ENCODE peak calls at places on chromosomes 11 and 22, in five cellular contexts. One of them, this sample, is unnamed.

GRCh38 chr11:87463486-87464102 is 425.9 kb downstream of the TMEM135 start:
- DNase-seq in CD4-positive, CD25-positive, alpha-beta regulatory T cell: no peak
- DNase-seq in skeletal muscle cell: no peak
- DNase-seq in stomach: no peak
- DNase-seq in HepG2: peak
- DNase-seq in this sample: no peak

GRCh38 chr11:61967177-61967923 is at the start of gene FTH1:
- DNase-seq in CD4-positive, CD25-positive, alpha-beta regulatory T cell: peak
- DNase-seq in skeletal muscle cell: peak
- DNase-seq in stomach: peak
- DNase-seq in HepG2: peak
- DNase-seq in this sample: peak

GRCh38 chr11:92758216-92758615 is 211.2 kb upstream of the MTNR1B start:
- DNase-seq in CD4-positive, CD25-positive, alpha-beta regulatory T cell: no peak
- DNase-seq in skeletal muscle cell: no peak
- DNase-seq in stomach: no peak
- DNase-seq in HepG2: no peak
- DNase-seq in this sample: no peak

GRCh38 chr11:14644396-14645246 is 1.0 kb downstream of the PDE3B start:
- DNase-seq in CD4-positive, CD25-positive, alpha-beta regulatory T cell: no peak
- DNase-seq in skeletal muscle cell: no peak
- DNase-seq in stomach: peak
- DNase-seq in HepG2: peak
- DNase-seq in this sample: no peak

GRCh38 chr11:1556278-1557167 is 15.5 kb downstream of the DUSP8 start:
- DNase-seq in CD4-positive, CD25-positive, alpha-beta regulatory T cell: no peak
- DNase-seq in skeletal muscle cell: no peak
- DNase-seq in stomach: no peak
- DNase-seq in HepG2: no peak
- DNase-seq in this sample: no peak

GRCh38 chr11:7967826-7968225 is 2.6 kb upstream of the NLRP10 start:
- DNase-seq in CD4-positive, CD25-positive, alpha-beta regulatory T cell: no peak
- DNase-seq in skeletal muscle cell: no peak
- DNase-seq in stomach: no peak
- DNase-seq in HepG2: no peak
- DNase-seq in this sample: no peak

GRCh38 chr22:25159028-25159427 is 40.6 kb upstream of the CRYBB3 start:
- DNase-seq in CD4-positive, CD25-positive, alpha-beta regulatory T cell: no peak
- DNase-seq in skeletal muscle cell: peak
- DNase-seq in stomach: no peak
- DNase-seq in HepG2: no peak
- DNase-seq in this sample: no peak

GRCh38 chr11:45162064-45162375 is 15.6 kb downstream of the PRDM11 start:
- DNase-seq in CD4-positive, CD25-positive, alpha-beta regulatory T cell: no peak
- DNase-seq in skeletal muscle cell: no peak
- DNase-seq in stomach: no peak
- DNase-seq in HepG2: no peak
- DNase-seq in this sample: no peak

GRCh38 chr11:105903113-105903512 is 118.9 kb downstream of the MSANTD4 start:
- DNase-seq in CD4-positive, CD25-positive, alpha-beta regulatory T cell: no peak
- DNase-seq in skeletal muscle cell: no peak
- DNase-seq in stomach: no peak
- DNase-seq in HepG2: no peak
- DNase-seq in this sample: no peak

GRCh38 chr22:39868741-39869140 is 24.8 kb downstream of the ENTHD1 start:
- DNase-seq in CD4-positive, CD25-positive, alpha-beta regulatory T cell: no peak
- DNase-seq in skeletal muscle cell: no peak
- DNase-seq in stomach: no peak
- DNase-seq in HepG2: no peak
- DNase-seq in this sample: no peak

GRCh38 chr22:30327864-30328345 is 1.2 kb upstream of the TBC1D10A start:
- DNase-seq in CD4-positive, CD25-positive, alpha-beta regulatory T cell: no peak
- DNase-seq in skeletal muscle cell: no peak
- DNase-seq in stomach: no peak
- DNase-seq in HepG2: peak
- DNase-seq in this sample: no peak

GRCh38 chr22:29004647-29005371 is 56.8 kb downstream of the C22orf31 start:
- DNase-seq in CD4-positive, CD25-positive, alpha-beta regulatory T cell: no peak
- DNase-seq in skeletal muscle cell: no peak
- DNase-seq in stomach: peak
- DNase-seq in HepG2: peak
- DNase-seq in this sample: no peak

GRCh38 chr11:14290422-14290821 is 68.6 kb downstream of the RRAS2 start:
- DNase-seq in CD4-positive, CD25-positive, alpha-beta regulatory T cell: no peak
- DNase-seq in skeletal muscle cell: no peak
- DNase-seq in stomach: no peak
- DNase-seq in HepG2: no peak
- DNase-seq in this sample: no peak

GRCh38 chr11:18540207-18541009 is 13.7 kb upstream of the TSG101 start:
- DNase-seq in CD4-positive, CD25-positive, alpha-beta regulatory T cell: peak
- DNase-seq in skeletal muscle cell: no peak
- DNase-seq in stomach: no peak
- DNase-seq in HepG2: peak
- DNase-seq in this sample: no peak

GRCh38 chr11:81255905-81256304 is 1477.8 kb downstream of the FAM181B start:
- DNase-seq in CD4-positive, CD25-positive, alpha-beta regulatory T cell: no peak
- DNase-seq in skeletal muscle cell: no peak
- DNase-seq in stomach: no peak
- DNase-seq in HepG2: no peak
- DNase-seq in this sample: no peak

GRCh38 chr11:6402561-6402981 is 12.3 kb downstream of the SMPD1 start:
- DNase-seq in CD4-positive, CD25-positive, alpha-beta regulatory T cell: peak
- DNase-seq in skeletal muscle cell: no peak
- DNase-seq in stomach: no peak
- DNase-seq in HepG2: no peak
- DNase-seq in this sample: no peak

GRCh38 chr11:41301023-41301422 is 158.4 kb downstream of the LRRC4C start:
- DNase-seq in CD4-positive, CD25-positive, alpha-beta regulatory T cell: no peak
- DNase-seq in skeletal muscle cell: no peak
- DNase-seq in stomach: no peak
- DNase-seq in HepG2: no peak
- DNase-seq in this sample: no peak

GRCh38 chr11:50174189-50174588 is 141.5 kb downstream of the OR4C45 start:
- DNase-seq in CD4-positive, CD25-positive, alpha-beta regulatory T cell: no peak
- DNase-seq in skeletal muscle cell: peak
- DNase-seq in stomach: no peak
- DNase-seq in HepG2: no peak
- DNase-seq in this sample: no peak

GRCh38 chr11:2987881-2988280 is 4.2 kb downstream of the NAP1L4 start:
- DNase-seq in CD4-positive, CD25-positive, alpha-beta regulatory T cell: no peak
- DNase-seq in skeletal muscle cell: no peak
- DNase-seq in stomach: no peak
- DNase-seq in HepG2: no peak
- DNase-seq in this sample: no peak

GRCh38 chr11:118623291-118623655 is 15.9 kb downstream of the PHLDB1 start:
- DNase-seq in CD4-positive, CD25-positive, alpha-beta regulatory T cell: no peak
- DNase-seq in skeletal muscle cell: no peak
- DNase-seq in stomach: no peak
- DNase-seq in HepG2: peak
- DNase-seq in this sample: no peak

GRCh38 chr22:28310299-28310698 is 369.3 kb downstream of the TTC28 start:
- DNase-seq in CD4-positive, CD25-positive, alpha-beta regulatory T cell: no peak
- DNase-seq in skeletal muscle cell: no peak
- DNase-seq in stomach: no peak
- DNase-seq in HepG2: peak
- DNase-seq in this sample: no peak

GRCh38 chr11:69638941-69639681 is 1.8 kb upstream of the CCND1 start:
- DNase-seq in CD4-positive, CD25-positive, alpha-beta regulatory T cell: no peak
- DNase-seq in skeletal muscle cell: peak
- DNase-seq in stomach: peak
- DNase-seq in HepG2: peak
- DNase-seq in this sample: peak

GRCh38 chr22:37781434-37782059 is 26.2 kb upstream of the GCAT start:
- DNase-seq in CD4-positive, CD25-positive, alpha-beta regulatory T cell: no peak
- DNase-seq in skeletal muscle cell: no peak
- DNase-seq in stomach: no peak
- DNase-seq in HepG2: peak
- DNase-seq in this sample: no peak

GRCh38 chr11:35045219-35045819 is 93.7 kb upstream of the CD44 start:
- DNase-seq in CD4-positive, CD25-positive, alpha-beta regulatory T cell: peak
- DNase-seq in skeletal muscle cell: no peak
- DNase-seq in stomach: no peak
- DNase-seq in HepG2: peak
- DNase-seq in this sample: no peak

GRCh38 chr22:29700949-29701927 is 18.6 kb upstream of the CABP7 start:
- DNase-seq in CD4-positive, CD25-positive, alpha-beta regulatory T cell: peak
- DNase-seq in skeletal muscle cell: no peak
- DNase-seq in stomach: no peak
- DNase-seq in HepG2: peak
- DNase-seq in this sample: no peak

GRCh38 chr11:6387811-6388599 is 2.3 kb upstream of the SMPD1 start:
- DNase-seq in CD4-positive, CD25-positive, alpha-beta regulatory T cell: no peak
- DNase-seq in skeletal muscle cell: no peak
- DNase-seq in stomach: no peak
- DNase-seq in HepG2: peak
- DNase-seq in this sample: no peak

GRCh38 chr11:11262171-11262920 is 90.7 kb downstream of the CSNK2A3 start:
- DNase-seq in CD4-positive, CD25-positive, alpha-beta regulatory T cell: no peak
- DNase-seq in skeletal muscle cell: no peak
- DNase-seq in stomach: no peak
- DNase-seq in HepG2: no peak
- DNase-seq in this sample: no peak

GRCh38 chr11:124670732-124671131 is 2.8 kb downstream of the SIAE start:
- DNase-seq in CD4-positive, CD25-positive, alpha-beta regulatory T cell: peak
- DNase-seq in skeletal muscle cell: no peak
- DNase-seq in stomach: no peak
- DNase-seq in HepG2: no peak
- DNase-seq in this sample: no peak

GRCh38 chr11:45930031-45930794 is 7.8 kb downstream of the LARGE2 start:
- DNase-seq in CD4-positive, CD25-positive, alpha-beta regulatory T cell: peak
- DNase-seq in skeletal muscle cell: no peak
- DNase-seq in stomach: peak
- DNase-seq in HepG2: no peak
- DNase-seq in this sample: no peak

GRCh38 chr11:32071811-32072210 is 19.1 kb upstream of the RCN1 start:
- DNase-seq in CD4-positive, CD25-positive, alpha-beta regulatory T cell: no peak
- DNase-seq in skeletal muscle cell: peak
- DNase-seq in stomach: no peak
- DNase-seq in HepG2: peak
- DNase-seq in this sample: peak

GRCh38 chr22:38311331-38311635 is 6.0 kb downstream of the CSNK1E start:
- DNase-seq in CD4-positive, CD25-positive, alpha-beta regulatory T cell: no peak
- DNase-seq in skeletal muscle cell: no peak
- DNase-seq in stomach: no peak
- DNase-seq in HepG2: no peak
- DNase-seq in this sample: no peak

GRCh38 chr11:76578655-76579046 is 91.9 kb downstream of the LRRC32 start:
- DNase-seq in CD4-positive, CD25-positive, alpha-beta regulatory T cell: no peak
- DNase-seq in skeletal muscle cell: no peak
- DNase-seq in stomach: no peak
- DNase-seq in HepG2: no peak
- DNase-seq in this sample: no peak

DNA sequence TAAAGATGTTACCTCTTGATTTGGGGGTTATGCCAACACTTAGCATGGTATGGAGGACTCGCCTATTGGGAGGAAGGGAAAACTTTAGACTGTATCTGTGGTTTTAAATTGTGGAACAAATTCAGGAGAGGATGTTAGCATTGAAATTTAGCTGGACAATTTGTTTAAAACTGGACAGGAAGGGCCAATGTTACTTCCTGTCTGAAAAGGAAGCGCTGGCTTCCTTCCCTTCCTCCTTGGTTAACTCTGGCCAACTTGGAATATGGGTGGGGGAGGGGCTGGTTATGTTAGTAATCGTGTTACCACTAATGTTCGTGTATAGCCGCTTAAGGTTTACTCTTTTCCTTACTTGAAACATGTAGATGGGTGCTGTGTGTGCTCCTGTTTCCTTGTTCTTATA is 13.9 kb downstream of the CTNND1 start:
- DNase-seq in CD4-positive, CD25-positive, alpha-beta regulatory T cell: no peak
- DNase-seq in skeletal muscle cell: no peak
- DNase-seq in stomach: no peak
- DNase-seq in HepG2: no peak
- DNase-seq in this sample: no peak
- H3K4me3 ChIP-seq in CD4-positive, CD25-positive, alpha-beta regulatory T cell: no peak
- H3K4me3 ChIP-seq in skeletal muscle cell: peak
- H3K4me3 ChIP-seq in stomach: no peak
- H3K4me3 ChIP-seq in HepG2: no peak
- H3K4me3 ChIP-seq in this sample: no peak

DNA sequence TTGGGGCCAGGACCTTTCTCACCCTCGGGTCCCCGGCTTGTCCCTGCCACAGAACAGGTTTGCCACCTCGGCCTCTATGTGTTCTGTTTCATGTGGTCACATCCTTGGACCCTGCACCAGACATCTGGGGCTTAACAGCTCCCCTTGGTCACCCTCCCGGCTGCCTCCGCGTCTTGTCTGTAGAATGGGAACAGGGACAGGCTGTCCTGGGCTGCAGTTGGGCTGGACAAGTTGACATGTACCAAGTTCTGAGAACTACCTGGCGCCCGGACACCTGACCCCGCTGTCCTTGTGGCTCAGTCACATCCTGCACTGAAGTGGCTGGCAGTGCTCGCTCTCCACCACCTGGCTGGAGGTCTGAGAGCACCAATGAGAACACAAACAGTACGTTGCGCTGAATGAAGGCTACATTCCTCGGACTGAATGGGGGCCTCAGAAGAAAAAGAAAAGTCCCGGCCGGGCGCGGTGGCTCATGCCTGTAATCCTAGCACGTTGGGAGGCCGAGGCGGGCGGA is 2.8 kb upstream of the PLXNB2 start:
- DNase-seq in CD4-positive, CD25-positive, alpha-beta regulatory T cell: no peak
- DNase-seq in skeletal muscle cell: no peak
- DNase-seq in stomach: no peak
- DNase-seq in HepG2: peak
- DNase-seq in this sample: no peak
- H3K4me3 ChIP-seq in CD4-positive, CD25-positive, alpha-beta regulatory T cell: no peak
- H3K4me3 ChIP-seq in skeletal muscle cell: no peak
- H3K4me3 ChIP-seq in stomach: no peak
- H3K4me3 ChIP-seq in HepG2: peak
- H3K4me3 ChIP-seq in this sample: no peak

DNA sequence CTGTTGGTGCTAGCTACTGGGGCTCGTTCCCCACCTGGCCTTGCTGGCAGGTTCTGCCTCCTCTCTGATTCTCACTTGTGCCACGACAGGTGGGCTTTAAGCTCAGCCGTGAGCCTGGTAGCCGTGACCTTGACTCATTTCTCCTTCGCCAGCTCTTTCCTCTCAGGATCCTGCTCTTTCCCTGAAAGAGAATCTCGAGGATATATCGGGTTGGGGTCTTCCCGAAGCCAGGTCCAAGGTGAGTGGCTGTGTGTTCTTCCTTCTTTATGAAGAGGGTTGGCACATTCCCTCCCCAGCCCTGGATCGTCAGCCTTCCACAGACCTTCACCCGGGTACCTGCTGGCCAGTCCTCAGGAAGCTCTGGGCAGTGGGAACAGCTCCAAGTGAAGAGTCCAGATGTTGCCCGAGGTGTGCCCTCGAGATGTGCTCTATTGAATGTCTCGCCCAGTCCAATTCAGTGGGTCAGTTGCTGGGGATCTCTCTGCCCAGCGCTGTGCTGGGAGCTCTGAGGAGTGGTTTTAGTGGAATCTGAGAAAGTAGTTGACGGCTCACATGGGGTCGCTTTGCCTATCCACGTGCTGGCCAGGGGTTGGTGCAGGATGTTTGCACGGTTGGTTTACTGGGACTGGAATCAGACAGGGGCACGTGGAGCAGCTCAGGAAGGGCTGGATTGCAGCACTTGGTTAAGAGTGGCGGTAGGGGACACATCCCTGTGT is 1.4 kb downstream of the ZNF74 start:
- DNase-seq in CD4-positive, CD25-positive, alpha-beta regulatory T cell: no peak
- DNase-seq in skeletal muscle cell: no peak
- DNase-seq in stomach: no peak
- DNase-seq in HepG2: no peak
- DNase-seq in this sample: no peak
- H3K4me3 ChIP-seq in CD4-positive, CD25-positive, alpha-beta regulatory T cell: no peak
- H3K4me3 ChIP-seq in skeletal muscle cell: peak
- H3K4me3 ChIP-seq in stomach: peak
- H3K4me3 ChIP-seq in HepG2: peak
- H3K4me3 ChIP-seq in this sample: no peak

GRCh38 chr22:46335201-46336118 is at the start of gene TRMU:
- DNase-seq in CD4-positive, CD25-positive, alpha-beta regulatory T cell: peak
- DNase-seq in skeletal muscle cell: peak
- DNase-seq in stomach: peak
- DNase-seq in HepG2: peak
- DNase-seq in this sample: peak
- H3K4me3 ChIP-seq in CD4-positive, CD25-positive, alpha-beta regulatory T cell: peak
- H3K4me3 ChIP-seq in skeletal muscle cell: peak
- H3K4me3 ChIP-seq in stomach: peak
- H3K4me3 ChIP-seq in HepG2: peak
- H3K4me3 ChIP-seq in this sample: peak